ENCODE peak calls at places on chromosomes 1 and 21, in seven cellular contexts. A is COLO829, N is left colon, G is AG09319, E is left ventricle myocardium superior, U is HFF-Myc, V is aorta. M is an unnamed sample.
A peak's percentile ranks its signal among the peaks of the same experiment; 100 is the strongest.

GRCh38 chr1:3918966-3919611 is 19.0 kb upstream of the C1orf174 start:
- DNase-seq in G (no peak), U (no peak), E (no peak), N (no peak), V (no peak), A (no peak), M (no peak)

GRCh38 chr1:169363046-169363756 is 4.4 kb downstream of the NME7 start:
- DNase-seq in N (no peak), E (no peak), V (no peak), G (no peak), U (peak; percentile 61), A (peak; percentile 47), M (peak; percentile 23)

GRCh38 chr1:194369622-194370021 is 1183.2 kb upstream of the B3GALT2 start:
- DNase-seq in U (no peak), E (no peak), A (no peak), G (no peak), N (no peak), V (no peak), M (no peak)

GRCh38 chr1:15691434-15692032 is 7.4 kb downstream of the PLEKHM2 start:
- DNase-seq in G (no peak), U (no peak), A (no peak), V (peak; percentile 68), N (no peak), E (peak; percentile 69), M (no peak)

GRCh38 chr1:37483785-37484184 is 9.4 kb downstream of the ZC3H12A start:
- DNase-seq in U (no peak), N (no peak), E (no peak), V (no peak), A (no peak), G (no peak), M (no peak)

GRCh38 chr1:87594736-87595383 is 266.2 kb downstream of the LMO4 start:
- DNase-seq in V (no peak), N (no peak), G (no peak), U (no peak), E (no peak), A (no peak), M (peak; percentile 51)

GRCh38 chr1:39573736-39574624 is 2.6 kb downstream of the PABPC4 start:
- DNase-seq in E (no peak), V (no peak), A (no peak), N (no peak), G (no peak), U (no peak), M (no peak)

GRCh38 chr21:21921410-21922232 is 923.4 kb downstream of the NCAM2 start:
- DNase-seq in A (no peak), E (no peak), U (no peak), N (no peak), V (no peak), G (no peak), M (peak; percentile 5)

GRCh38 chr1:204174958-204175357 is 8.8 kb upstream of the REN start:
- DNase-seq in E (no peak), A (no peak), U (no peak), V (no peak), N (no peak), G (no peak), M (no peak)

GRCh38 chr1:93552751-93553455 is 105.0 kb downstream of the FNBP1L start:
- DNase-seq in N (no peak), U (no peak), V (no peak), A (peak; percentile 72), G (no peak), E (peak; percentile 53), M (peak; percentile 35)

GRCh38 chr21:22444990-22445389 is 1446.8 kb downstream of the NCAM2 start:
- DNase-seq in G (no peak), U (no peak), V (no peak), A (no peak), E (no peak), N (no peak), M (no peak)

GRCh38 chr1:7227654-7228053 is 442.4 kb downstream of the CAMTA1 start:
- DNase-seq in G (no peak), V (no peak), N (no peak), A (no peak), E (no peak), U (no peak), M (no peak)

GRCh38 chr1:173205146-173206051 is 1.7 kb downstream of the TNFSF4 start:
- DNase-seq in G (no peak), N (no peak), U (no peak), A (peak; percentile 40), E (no peak), V (no peak), M (peak; percentile 19)

GRCh38 chr1:235147269-235147668 is 13.8 kb downstream of the RBM34 start:
- DNase-seq in G (no peak), N (no peak), U (no peak), A (no peak), V (no peak), E (no peak), M (no peak)

GRCh38 chr1:174114788-174115448 is 44.4 kb upstream of the RABGAP1L start:
- DNase-seq in U (peak; percentile 47), V (no peak), A (peak; percentile 36), E (no peak), G (no peak), N (no peak), M (peak; percentile 92)

GRCh38 chr1:212450331-212450881 is 17.7 kb downstream of the NENF start:
- DNase-seq in A (no peak), N (no peak), V (no peak), U (no peak), G (peak; percentile 44), E (no peak), M (no peak)

GRCh38 chr1:176533020-176533419 is 70.0 kb downstream of the PAPPA2 start:
- DNase-seq in V (no peak), E (no peak), G (no peak), U (no peak), N (no peak), A (no peak), M (no peak)

GRCh38 chr21:16205527-16205926 is 475.7 kb downstream of the USP25 start:
- DNase-seq in A (no peak), E (no peak), G (no peak), N (no peak), U (no peak), V (no peak), M (no peak)

GRCh38 chr1:203378529-203379271 is 27.8 kb upstream of the FMOD start:
- DNase-seq in U (no peak), V (no peak), E (no peak), N (no peak), G (no peak), A (no peak), M (no peak)

GRCh38 chr1:226579781-226580323 is 31.3 kb downstream of the STUM start:
- DNase-seq in E (no peak), G (no peak), U (no peak), N (no peak), V (peak; percentile 23), A (no peak), M (no peak)

GRCh38 chr1:150152772-150153461 is 3.2 kb downstream of the PLEKHO1 start:
- DNase-seq in N (no peak), U (no peak), E (no peak), A (peak; percentile 64), V (no peak), G (no peak), M (no peak)

GRCh38 chr1:23897083-23897482 is 16.1 kb downstream of the CNR2 start:
- DNase-seq in N (no peak), U (no peak), V (no peak), E (no peak), G (no peak), A (no peak), M (no peak)

GRCh38 chr21:28539623-28539988 is 453.1 kb downstream of the LTN1 start:
- DNase-seq in G (no peak), U (no peak), A (no peak), N (no peak), E (no peak), V (no peak), M (no peak)

GRCh38 chr1:54581621-54582035 is 33.6 kb downstream of the ACOT11 start:
- DNase-seq in N (peak; percentile 94), G (peak; percentile 69), E (peak; percentile 95), A (peak; percentile 66), V (peak; percentile 96), U (peak; percentile 19), M (peak; percentile 71)

GRCh38 chr21:45618846-45619485 is 24.6 kb upstream of the PCBP3 start:
- DNase-seq in U (no peak), V (peak; percentile 19), N (no peak), G (no peak), A (no peak), E (no peak), M (no peak)

GRCh38 chr1:46134660-46135331 is 2.4 kb upstream of the PIK3R3 start:
- DNase-seq in V (no peak), G (peak; percentile 39), U (no peak), E (no peak), A (no peak), N (no peak), M (no peak)

GRCh38 chr1:29655145-29655544 is 418.8 kb downstream of the PTPRU start:
- DNase-seq in G (no peak), V (peak; percentile 23), A (no peak), E (no peak), U (no peak), N (no peak), M (no peak)

GRCh38 chr21:29849735-29850176 is 90.0 kb downstream of the GRIK1 start:
- DNase-seq in V (peak; percentile 50), E (peak; percentile 30), A (peak; percentile 44), U (peak; percentile 17), G (peak; percentile 12), N (no peak), M (peak; percentile 44)

GRCh38 chr1:12505639-12506311 is 112.2 kb downstream of the DHRS3 start:
- DNase-seq in U (no peak), A (no peak), G (no peak), V (no peak), E (no peak), N (no peak), M (no peak)

GRCh38 chr1:201080135-201080534 is 32.1 kb downstream of the CACNA1S start:
- DNase-seq in G (no peak), E (no peak), N (no peak), A (no peak), U (no peak), V (no peak), M (no peak)

GRCh38 chr1:16618719-16619118 is 5.4 kb upstream of the NBPF1 start:
- DNase-seq in N (no peak), U (no peak), A (no peak), E (no peak), V (peak; percentile 44), G (no peak), M (no peak)

GRCh38 chr1:12634156-12634555 is 9.7 kb upstream of the AADACL4 start:
- DNase-seq in V (no peak), E (no peak), N (no peak), G (no peak), A (no peak), U (no peak), M (no peak)

GRCh38 chr1:211259596-211260126 is 495 bp downstream of the RCOR3 start:
- DNase-seq in G (peak; percentile 8), A (peak; percentile 24), V (peak; percentile 81), U (peak; percentile 25), N (peak; percentile 75), E (peak; percentile 75), M (peak; percentile 48)

GRCh38 chr1:115976900-115977480 is 677 bp downstream of the SLC22A15 start:
- DNase-seq in U (no peak), G (no peak), V (no peak), N (no peak), A (no peak), E (no peak), M (no peak)

GRCh38 chr1:198867182-198867581 is 228.3 kb downstream of the PTPRC start:
- DNase-seq in V (no peak), E (no peak), A (no peak), U (no peak), N (no peak), G (no peak), M (no peak)

GRCh38 chr1:4778056-4778455 is 123.6 kb downstream of the AJAP1 start:
- DNase-seq in U (no peak), A (peak; percentile 2), G (no peak), E (no peak), V (no peak), N (no peak), M (no peak)

GRCh38 chr1:234884701-234885100 is 243.9 kb downstream of the TOMM20 start:
- DNase-seq in U (no peak), E (no peak), A (no peak), V (no peak), G (no peak), N (no peak), M (no peak)

M was measured in small intestine.